ENCODE peak calls at places on chromosome X, in four cellular contexts. R is SK-N-SH, Z is GM23338, K is stomach. I is an unnamed sample.

GRCh38 chrX:150482537-150483217 is 85.7 kb upstream of the MTM1 start:
- DNase-seq in Z (no peak), R (no peak), K (no peak), I (no peak)

GRCh38 chrX:10039821-10040793 is 72.9 kb downstream of the CLDN34 start:
- DNase-seq in Z (no peak), R (no peak), K (no peak), I (no peak)

GRCh38 chrX:65035451-65035779 is 59.2 kb upstream of the ZC4H2 start:
- DNase-seq in Z (peak; percentile 28), K (peak; percentile 29), R (peak; percentile 46), I (no peak)

GRCh38 chrX:107725761-107726555 is 49.6 kb downstream of the TSC22D3 start:
- DNase-seq in K (no peak), Z (no peak), R (no peak), I (no peak)

GRCh38 chrX:5242091-5242790 is 986.4 kb downstream of the NLGN4X start:
- DNase-seq in K (no peak), Z (peak; percentile 45), R (no peak), I (no peak)

GRCh38 chrX:20139966-20140365 is 1.7 kb downstream of the EIF1AX start:
- DNase-seq in K (no peak), Z (no peak), R (no peak), I (no peak)

GRCh38 chrX:8988456-8988855 is 45.5 kb downstream of the FAM9B start:
- DNase-seq in Z (peak; percentile 1), K (no peak), R (no peak), I (no peak)

GRCh38 chrX:138058931-138059330 is 493.0 kb downstream of the ZIC3 start:
- DNase-seq in Z (no peak), R (no peak), K (no peak), I (no peak)

GRCh38 chrX:150680974-150681373 is 12.2 kb upstream of the MTMR1 start:
- DNase-seq in K (no peak), R (peak; percentile 36), Z (peak; percentile 48), I (no peak)

GRCh38 chrX:9459349-9459748 is 5.5 kb upstream of the TBL1X start:
- DNase-seq in R (no peak), Z (no peak), K (no peak), I (no peak)

GRCh38 chrX:17500145-17500579 is 125.2 kb downstream of the NHS start:
- DNase-seq in R (no peak), K (peak; percentile 41), Z (no peak), I (no peak)

DNA sequence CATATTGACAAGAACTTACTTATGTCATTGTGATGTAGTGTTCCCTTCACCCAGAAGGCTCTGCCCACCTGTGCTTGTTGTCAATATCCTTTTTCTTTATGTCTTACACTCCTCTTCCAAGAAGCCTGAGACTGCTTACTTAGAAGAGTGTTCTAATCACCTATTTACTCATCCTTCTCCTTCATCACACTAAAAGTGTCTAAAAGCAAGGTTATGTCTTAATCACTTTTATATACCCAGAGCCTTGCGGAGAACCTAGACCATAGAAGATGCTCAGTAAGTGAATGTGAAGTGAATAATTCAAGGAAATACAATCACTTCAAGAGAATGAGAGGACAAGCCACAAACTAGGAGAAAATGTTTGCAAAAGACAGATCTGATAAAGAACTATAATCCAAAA is 177.6 kb upstream of the S100G start:
- DNase-seq in Z (no peak), R (no peak), K (no peak), I (no peak)
- H3K4me1 ChIP-seq in Z (no peaks in the 10 kb centered on the region), R (no peaks in the 10 kb centered on the region), K (no peaks in the 10 kb centered on the region), I (no peaks in the 10 kb centered on the region)

DNA sequence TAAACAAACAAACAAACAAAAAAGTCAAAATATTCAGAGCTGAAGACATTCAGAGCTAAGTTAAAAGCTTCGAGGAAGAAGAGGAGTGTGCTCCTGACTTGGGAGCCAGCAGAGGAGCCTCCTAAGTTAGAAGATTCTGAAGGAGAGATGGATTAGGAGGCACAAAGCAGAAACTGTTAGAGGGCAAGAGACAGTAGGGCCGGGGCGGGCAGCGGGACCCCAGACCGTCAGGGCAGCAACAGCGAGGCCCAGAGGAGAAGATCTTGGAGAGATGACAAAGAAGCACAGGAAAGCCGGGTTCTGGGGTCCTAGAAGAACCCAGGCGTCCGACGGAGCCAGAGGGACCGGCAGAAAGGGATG is 682 bp downstream of the KLHL13 start:
- DNase-seq in Z (no peak), R (no peak), K (no peak), I (no peak)
- TF ChIP-seq POLR2AphosphoS5 in Z (no peak), R (no peak), K (no peak), I (no peak)

GRCh38 chrX:112148397-112148796 is 65.8 kb upstream of the TRPC5 start:
- DNase-seq in R (no peak), Z (no peak), K (no peak), I (no peak)

GRCh38 chrX:112147206-112147605 is 64.6 kb upstream of the TRPC5 start:
- DNase-seq in K (no peak), Z (peak; percentile 53), R (peak; percentile 26), I (no peak)
- TF ChIP-seq CTCF in K (peak; percentile 13), Z (peak; percentile 44), R (peak; percentile 58), I (no peak)

GRCh38 chrX:12985336-12985735 is 10.4 kb downstream of the TMSB4X start:
- DNase-seq in R (no peak), K (no peak), Z (no peak), I (no peak)
- H3K4me1 ChIP-seq in R (no peaks in the 10 kb centered on the region), K (peaks cover 21% of the 10 kb centered on the region), Z (peaks cover 5% of the 10 kb centered on the region), I (peaks cover 19% of the 10 kb centered on the region)

GRCh38 chrX:132023117-132023895 is at the start of gene STK26:
- DNase-seq in Z (peak; percentile 77), K (peak; percentile 79), R (peak; percentile 77), I (no peak)
- TF ChIP-seq POLR2AphosphoS5 in Z (peak; percentile 81), K (peak; percentile 81), R (no peak), I (no peak)

DNA sequence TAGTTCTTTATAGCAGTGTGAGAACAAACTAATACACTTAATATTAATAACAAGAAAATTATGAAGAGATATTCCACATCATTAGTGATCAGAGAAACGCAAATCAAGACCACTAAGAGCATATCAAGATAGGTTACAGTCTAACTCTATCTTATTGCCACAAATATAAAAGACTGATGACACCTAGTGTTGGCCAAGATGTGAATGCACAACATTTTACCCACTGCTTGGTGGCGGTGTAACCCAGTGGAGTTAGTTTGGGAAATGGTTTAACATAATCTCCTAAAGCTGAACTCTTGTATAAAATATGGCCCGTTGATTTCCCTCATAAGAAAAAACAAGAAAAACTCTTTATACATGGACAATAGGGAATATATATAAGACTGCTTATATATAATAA is 92.4 kb downstream of the SLITRK2 start:
- DNase-seq in R (no peak), Z (peak; percentile 5), K (no peak), I (no peak)
- TF ChIP-seq CTCF in R (no peak), Z (peak; percentile 31), K (no peak), I (no peak)

I was measured in vagina.